ENCODE peak calls at places on chromosomes 7 and 10, in seven cellular contexts. S is GM23338, O is GM12878, W is suprapubic skin, P is transverse colon, Y is HCT116, L is spleen. Q is an unnamed sample.

GRCh38 chr10:68550747-68551411 is 9.3 kb upstream of the TET1 start:
- DNase-seq in O (no peak), L (no peak), W (no peak), Y (peak; percentile 81), P (peak; percentile 60), S (peak; percentile 97), Q (peak; percentile 59)

GRCh38 chr7:158024881-158025280 is 562.7 kb downstream of the PTPRN2 start:
- DNase-seq in O (no peak), L (no peak), Y (no peak), S (no peak), P (no peak), W (peak; percentile 40), Q (peak; percentile 5)

GRCh38 chr7:100091411-100092181 is 2.8 kb downstream of the COPS6 start:
- DNase-seq in P (no peak), L (no peak), W (no peak), O (no peak), S (peak; percentile 74), Y (no peak), Q (no peak)

GRCh38 chr10:131160219-131160875 is 151.2 kb downstream of the TCERG1L start:
- DNase-seq in W (no peak), L (peak; percentile 41), Y (no peak), O (no peak), S (no peak), P (no peak), Q (no peak)

GRCh38 chr7:47265621-47266020 is 316.3 kb downstream of the TNS3 start:
- DNase-seq in P (no peak), Y (no peak), L (no peak), W (peak; percentile 57), O (no peak), S (no peak), Q (no peak)

GRCh38 chr10:33899578-33900531 is 565.4 kb upstream of the NRP1 start:
- DNase-seq in L (no peak), P (no peak), Y (no peak), S (no peak), O (no peak), W (no peak), Q (no peak)

GRCh38 chr7:135536160-135536559 is 21.6 kb upstream of the NUP205 start:
- DNase-seq in W (no peak), P (no peak), O (no peak), S (no peak), Y (no peak), L (no peak), Q (no peak)

GRCh38 chr7:66118603-66119002 is 4.0 kb downstream of the CRCP start:
- DNase-seq in W (no peak), O (no peak), S (no peak), L (no peak), P (no peak), Y (no peak), Q (no peak)

GRCh38 chr10:100019824-100020160 is 10.0 kb upstream of the DNMBP start:
- DNase-seq in L (no peak), S (peak; percentile 76), P (no peak), W (no peak), O (no peak), Y (no peak), Q (no peak)

GRCh38 chr10:46548781-46549090 is 7.7 kb downstream of the GPRIN2 start:
- DNase-seq in S (no peak), O (no peak), W (peak; percentile 79), L (peak; percentile 78), P (peak; percentile 10), Y (no peak), Q (peak; percentile 25)

GRCh38 chr7:128135275-128136214 is 104.3 kb upstream of the LRRC4 start:
- DNase-seq in P (peak; percentile 43), L (peak; percentile 91), O (no peak), S (peak; percentile 86), W (no peak), Y (peak; percentile 40), Q (peak; percentile 59)

GRCh38 chr10:91969297-91969696 is 45.7 kb downstream of the BTAF1 start:
- DNase-seq in W (no peak), O (no peak), P (no peak), Y (no peak), L (no peak), S (no peak), Q (no peak)

GRCh38 chr7:110204527-110204926 is 886.4 kb upstream of the LRRN3 start:
- DNase-seq in O (no peak), S (peak; percentile 73), L (no peak), W (no peak), P (no peak), Y (peak; percentile 7), Q (no peak)

GRCh38 chr7:81789406-81790139 is 19.7 kb upstream of the HGF start:
- DNase-seq in P (no peak), W (no peak), Y (no peak), L (no peak), O (no peak), S (no peak), Q (no peak)

GRCh38 chr10:29636178-29636577 is 1.4 kb upstream of the SVIL start:
- DNase-seq in W (no peak), O (peak; percentile 15), P (no peak), L (no peak), S (no peak), Y (no peak), Q (no peak)

GRCh38 chr7:74226633-74227032 is 16.8 kb downstream of the LAT2 start:
- DNase-seq in S (no peak), Y (no peak), P (peak; percentile 22), L (peak; percentile 84), O (no peak), W (no peak), Q (no peak)

GRCh38 chr7:46452781-46453180 is 531.7 kb upstream of the IGFBP3 start:
- DNase-seq in O (no peak), Y (no peak), P (no peak), S (no peak), L (no peak), W (no peak), Q (no peak)

GRCh38 chr7:17368856-17369520 is 70.5 kb downstream of the AHR start:
- DNase-seq in P (no peak), Y (no peak), O (no peak), L (no peak), W (no peak), S (no peak), Q (no peak)

GRCh38 chr7:105863876-105864275 is 12.5 kb downstream of the ATXN7L1 start:
- DNase-seq in L (no peak), O (no peak), Y (no peak), S (peak; percentile 78), W (no peak), P (no peak), Q (no peak)

GRCh38 chr7:157016024-157016351 is 5.5 kb upstream of the MNX1 start:
- DNase-seq in W (no peak), Y (no peak), L (no peak), S (no peak), P (no peak), O (no peak), Q (no peak)

GRCh38 chr7:132739271-132739955 is 163.1 kb upstream of the PLXNA4 start:
- DNase-seq in S (no peak), Y (no peak), L (no peak), W (no peak), O (no peak), P (no peak), Q (no peak)

GRCh38 chr7:129748710-129749109 is 137.2 kb downstream of the NRF1 start:
- DNase-seq in O (no peak), Y (no peak), S (no peak), W (no peak), L (no peak), P (no peak), Q (no peak)

GRCh38 chr7:105734233-105734632 is 142.2 kb downstream of the ATXN7L1 start:
- DNase-seq in P (no peak), O (no peak), W (no peak), L (no peak), S (no peak), Y (no peak), Q (no peak)

GRCh38 chr10:3424102-3424803 is 251.7 kb upstream of the PITRM1 start:
- DNase-seq in P (no peak), O (no peak), S (no peak), L (no peak), W (peak; percentile 72), Y (peak; percentile 28), Q (no peak)

GRCh38 chr10:126839094-126839761 is 66.0 kb upstream of the DOCK1 start:
- DNase-seq in O (no peak), P (peak; percentile 73), S (peak; percentile 30), L (no peak), W (no peak), Y (no peak), Q (peak; percentile 86)

GRCh38 chr10:71354771-71355170 is 35.7 kb downstream of the SLC29A3 start:
- DNase-seq in Y (no peak), S (no peak), O (no peak), W (no peak), P (no peak), L (no peak), Q (no peak)

DNA sequence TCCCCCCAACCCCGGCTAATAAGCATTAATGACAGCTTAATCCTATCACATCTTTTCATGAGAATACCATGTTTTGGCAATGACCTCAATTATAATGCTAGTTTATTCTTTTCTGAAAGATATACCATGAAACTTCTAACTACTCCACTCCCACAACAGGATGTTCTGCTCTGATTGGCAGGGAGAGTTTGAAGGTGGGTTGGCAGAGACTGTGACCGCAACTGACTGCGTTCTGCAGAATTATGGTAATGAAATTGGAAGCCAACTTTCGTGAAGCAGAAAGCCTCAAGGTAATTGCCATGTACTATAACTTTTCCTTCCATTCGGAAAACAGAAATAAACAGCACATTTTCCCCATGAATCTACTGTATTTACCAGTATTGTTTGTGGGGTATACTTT is 288.2 kb upstream of the SEMA3D start:
- DNase-seq in S (no peak), W (no peak), O (no peak), L (no peak), Y (no peak), P (no peak), Q (no peak)
- TF ChIP-seq CTCF in S (no peak), W (no peak), O (no peak), L (no peak), Y (no peak), P (no peak), Q (no peak)

GRCh38 chr10:125025341-125025740 is 83.4 kb downstream of the ZRANB1 start:
- DNase-seq in W (no peak), O (no peak), S (no peak), P (no peak), Y (no peak), L (no peak), Q (no peak)
- H3K4me1 ChIP-seq in W (peaks cover 27% of the 10 kb centered on the region), O (no peaks in the 10 kb centered on the region), S (peaks cover 39% of the 10 kb centered on the region), P (peaks cover 25% of the 10 kb centered on the region), Y (no peaks in the 10 kb centered on the region), L (peaks cover 26% of the 10 kb centered on the region), Q (peaks cover 63% of the 10 kb centered on the region)

GRCh38 chr10:125057158-125058001 is 103.0 kb downstream of the CTBP2 start:
- DNase-seq in S (no peak), W (peak; percentile 86), O (no peak), L (peak; percentile 74), P (peak; percentile 60), Y (no peak), Q (no peak)
- TF ChIP-seq POLR2AphosphoS5 in S (no peak), W (no peak), O (no peak), L (peak; percentile 67), P (peak; percentile 62), Y (no peak), Q (no peak)

DNA sequence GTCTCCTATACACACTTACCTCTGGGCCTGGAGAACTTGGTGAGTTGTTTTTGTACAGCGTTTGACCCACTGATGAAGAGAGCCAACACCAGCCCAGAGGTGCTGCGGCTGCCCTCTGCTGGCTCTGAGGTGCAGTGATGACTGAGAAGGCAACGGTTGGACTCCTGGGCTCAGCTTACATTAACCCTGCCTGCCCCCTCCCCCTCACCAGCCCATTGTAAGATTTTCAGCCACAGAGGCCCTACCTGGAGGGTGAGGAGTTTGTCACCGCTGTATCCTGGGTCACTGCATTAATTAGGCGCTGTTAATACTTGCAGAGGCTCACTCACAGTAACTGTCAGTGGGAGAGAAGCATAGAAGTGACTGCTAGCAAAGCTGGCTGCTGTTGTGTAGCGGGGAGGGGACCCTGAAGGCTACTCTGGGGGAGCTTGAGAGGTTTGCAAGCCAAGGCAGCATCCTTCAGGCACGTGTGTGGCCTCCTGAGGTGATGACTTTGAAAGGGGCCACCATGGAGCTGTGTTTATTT is 18.9 kb upstream of the ANKRD2 start:
- DNase-seq in L (peak; percentile 89), P (peak; percentile 52), S (peak; percentile 93), W (no peak), Y (no peak), O (peak; percentile 26), Q (peak; percentile 68)
- TF ChIP-seq CTCF in L (peak; percentile 84), P (peak; percentile 68), S (peak; percentile 82), W (peak; percentile 63), Y (peak; percentile 94), O (peak; percentile 94), Q (peak; percentile 69)

Q was measured in stomach.